ENCODE peak calls at places on chromosomes 1 and 21, in four cellular contexts. D is K562, B is A549, O is HCT116. S is an unnamed sample.
A peak's percentile ranks its signal among the peaks of the same experiment; 100 is the strongest.

GRCh38 chr1:15618685-15619525 is 1.6 kb downstream of the DDI2 start:
- DNase-seq in D (no peak), B (no peak), O (no peak), S (peak; percentile 52)

GRCh38 chr1:82086739-82087138 is 286.0 kb downstream of the ADGRL2 start:
- DNase-seq in O (no peak), B (no peak), D (no peak), S (no peak)

GRCh38 chr1:94993931-94994645 is 67.2 kb upstream of the CNN3 start:
- DNase-seq in O (no peak), B (no peak), D (no peak), S (no peak)

GRCh38 chr1:18725231-18725895 is 94.7 kb downstream of the PAX7 start:
- DNase-seq in D (no peak), B (no peak), O (no peak), S (no peak)

GRCh38 chr1:98176414-98176813 is 255.6 kb upstream of the DPYD start:
- DNase-seq in B (no peak), O (no peak), D (no peak), S (no peak)

GRCh38 chr1:47418681-47419272 is 2.7 kb downstream of the FOXE3 start:
- DNase-seq in D (no peak), O (no peak), B (no peak), S (no peak)

GRCh38 chr1:57468661-57469523 is 45.0 kb upstream of the DAB1 start:
- DNase-seq in B (no peak), O (no peak), D (no peak), S (no peak)

GRCh38 chr21:36923270-36923669 is 43.2 kb downstream of the HLCS start:
- DNase-seq in O (no peak), D (no peak), B (no peak), S (no peak)

GRCh38 chr1:206456577-206457375 is 13.5 kb upstream of the IKBKE start:
- DNase-seq in O (no peak), D (no peak), B (no peak), S (no peak)

GRCh38 chr21:46160563-46161179 is 5.3 kb upstream of the FTCD start:
- DNase-seq in O (no peak), D (no peak), B (peak; percentile 23), S (peak; percentile 50)

GRCh38 chr21:38242036-38242435 is 14.8 kb upstream of the KCNJ15 start:
- DNase-seq in B (no peak), O (no peak), D (no peak), S (no peak)

GRCh38 chr21:38247738-38248509 is 8.9 kb upstream of the KCNJ15 start:
- DNase-seq in D (no peak), B (no peak), O (no peak), S (no peak)

GRCh38 chr21:38243732-38244406 is 12.9 kb upstream of the KCNJ15 start:
- DNase-seq in D (no peak), O (no peak), B (no peak), S (no peak)

GRCh38 chr21:38244407-38244787 is 12.4 kb upstream of the KCNJ15 start:
- DNase-seq in O (no peak), D (no peak), B (no peak), S (no peak)

DNA sequence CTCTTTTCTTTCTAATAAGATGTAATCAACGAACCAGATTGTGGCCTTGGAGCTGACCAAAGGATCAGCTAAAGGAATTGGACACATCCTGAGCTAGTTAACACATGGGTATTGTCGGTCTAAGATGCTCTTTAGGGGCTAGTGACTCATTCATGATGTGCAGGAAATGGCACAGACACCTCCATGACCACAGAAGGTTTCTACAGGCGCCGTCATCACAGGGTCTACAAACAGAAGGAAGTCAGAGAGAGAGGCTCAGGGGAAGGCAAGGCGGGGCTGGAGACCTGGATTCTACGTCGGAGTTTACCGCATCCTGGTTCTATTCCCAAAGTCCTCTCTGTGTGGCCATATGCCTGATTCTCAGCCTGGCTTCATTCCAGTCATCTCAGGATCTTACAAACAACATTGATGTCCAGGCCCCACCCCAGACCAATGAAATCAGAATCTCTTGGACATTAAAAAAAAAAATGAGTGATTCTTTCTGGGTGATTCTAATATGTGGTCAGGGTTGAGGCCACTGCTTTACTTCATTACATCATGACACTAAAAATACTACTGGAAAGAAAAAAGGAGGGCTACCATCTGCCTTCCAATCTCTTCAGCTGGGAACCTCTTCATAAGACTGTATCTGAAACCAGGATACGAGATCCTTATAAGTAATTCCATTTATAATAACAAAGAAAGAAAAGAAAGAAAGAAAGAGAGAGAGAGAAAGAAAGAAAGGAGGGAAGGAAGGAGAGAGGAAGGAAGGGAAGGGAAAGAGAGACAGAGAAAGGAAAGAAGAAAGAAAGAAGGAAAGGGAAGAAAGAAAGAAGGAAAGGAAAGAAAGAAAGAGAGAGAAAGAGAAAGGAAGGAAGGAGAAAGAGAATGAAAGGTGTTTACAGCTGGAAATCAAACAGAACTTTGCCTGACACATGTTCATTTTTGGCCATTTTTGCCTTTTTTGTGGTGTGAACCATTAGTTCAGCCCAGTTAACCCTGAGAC is 11.6 kb upstream of the KCNJ15 start:
- DNase-seq in B (peak; percentile 8), O (no peak), D (no peak), S (peak; percentile 61)
- H3K4me3 ChIP-seq in B (no peak overlapping the region), O (no peak overlapping the region), D (no peak overlapping the region), S (no peak overlapping the region)

GRCh38 chr1:3019516-3020051 is 1.7 kb upstream of the ACTRT2 start:
- DNase-seq in O (no peak), D (no peak), B (no peak), S (no peak)

GRCh38 chr1:3020263-3020909 is 881 bp upstream of the ACTRT2 start:
- DNase-seq in O (no peak), B (no peak), D (no peak), S (no peak)

GRCh38 chr1:3021801-3022401 is 634 bp downstream of the ACTRT2 start:
- DNase-seq in B (no peak), D (no peak), O (no peak), S (no peak)

GRCh38 chr1:3022511-3022973 is 1.3 kb downstream of the ACTRT2 start:
- DNase-seq in D (no peak), O (no peak), B (no peak), S (no peak)

DNA sequence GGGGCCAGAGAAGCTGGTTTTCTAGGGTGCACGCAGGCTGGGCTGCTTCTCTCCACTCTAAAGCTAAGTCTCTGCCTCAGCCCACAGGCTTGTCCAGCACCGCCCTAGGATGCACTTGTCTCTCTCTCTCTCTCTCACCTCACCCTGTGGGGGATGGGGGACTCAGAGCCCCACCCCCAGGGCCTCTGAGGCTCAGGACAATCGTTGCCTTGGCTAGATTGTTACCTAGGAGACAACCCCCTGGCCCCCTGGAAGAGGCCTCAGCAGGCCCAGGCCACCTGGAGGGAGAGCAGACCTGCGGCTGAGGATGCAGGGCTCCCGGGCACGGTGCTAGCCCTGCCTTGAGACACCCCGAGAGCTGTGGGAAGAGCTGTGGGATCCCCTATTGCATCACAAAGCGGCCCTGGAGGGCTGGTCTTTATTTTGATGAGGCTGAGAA is at the start of gene ACTRT2:
- DNase-seq in D (no peak), B (no peak), O (no peak), S (no peak)
- TF ChIP-seq MAX in D (no peak), B (no peak), O (no peak), S (no peak)

GRCh38 chr1:154418062-154418897 is 13.1 kb downstream of the IL6R start:
- DNase-seq in D (no peak), O (peak; percentile 95), B (peak; percentile 82), S (no peak)

GRCh38 chr1:154420961-154421924 is 16.1 kb downstream of the IL6R start:
- DNase-seq in D (no peak), O (no peak), B (no peak), S (no peak)

GRCh38 chr1:154418898-154419619 is 13.9 kb downstream of the IL6R start:
- DNase-seq in O (no peak), B (no peak), D (no peak), S (no peak)

GRCh38 chr1:154420172-154420571 is 15.0 kb downstream of the IL6R start:
- DNase-seq in D (no peak), O (no peak), B (peak; percentile 80), S (peak; percentile 67)

DNA sequence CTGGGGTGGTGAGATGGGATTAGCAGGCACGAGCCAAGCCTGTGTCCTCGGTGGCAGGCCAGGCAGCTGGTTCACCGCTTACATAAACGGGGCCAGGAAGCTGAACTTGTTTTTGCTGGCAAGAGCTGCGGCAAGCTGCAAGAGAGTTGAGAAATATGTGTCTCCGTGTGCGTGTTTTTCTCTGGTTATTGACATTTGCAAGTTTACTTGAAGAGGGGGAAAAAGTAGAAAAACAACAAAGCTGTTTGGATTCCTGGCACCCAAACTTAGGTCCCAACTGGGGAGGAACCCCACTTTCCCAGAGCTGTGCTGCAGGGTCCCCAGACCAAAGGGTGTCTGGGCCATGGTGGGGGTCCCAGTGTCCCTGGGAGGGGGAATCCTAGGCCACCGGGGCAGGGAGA is 14.5 kb downstream of the IL6R start:
- DNase-seq in D (no peak), O (no peak), B (no peak), S (peak; percentile 81)
- H3K4me3 ChIP-seq in D (no peak overlapping the region), O (no peak overlapping the region), B (peak overlapping the region; percentile 27), S (no peak overlapping the region)

DNA sequence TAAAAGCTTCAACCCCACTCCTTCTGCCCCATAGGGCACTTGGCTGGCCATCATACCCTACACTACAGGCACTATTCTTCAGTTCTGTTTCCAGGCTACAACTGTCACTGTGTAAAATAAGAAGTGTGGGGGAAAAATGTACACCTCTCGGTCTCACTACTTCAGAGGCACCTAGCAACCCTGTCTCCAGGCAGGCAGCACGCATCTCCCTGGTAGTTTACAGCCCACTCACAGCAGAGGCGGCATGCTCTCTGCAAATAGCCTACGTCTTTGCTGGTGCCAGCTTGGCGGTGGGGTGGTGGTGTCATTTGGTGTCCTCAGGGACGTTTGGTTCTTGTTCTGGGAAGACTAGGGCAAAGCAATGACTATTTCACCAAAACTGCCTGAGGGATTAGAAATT is 48.2 kb upstream of the BTG3 start:
- DNase-seq in D (no peak), B (no peak), O (no peak), S (no peak)
- TF ChIP-seq MAX in D (no peak), B (no peak), O (no peak), S (no peak)

DNA sequence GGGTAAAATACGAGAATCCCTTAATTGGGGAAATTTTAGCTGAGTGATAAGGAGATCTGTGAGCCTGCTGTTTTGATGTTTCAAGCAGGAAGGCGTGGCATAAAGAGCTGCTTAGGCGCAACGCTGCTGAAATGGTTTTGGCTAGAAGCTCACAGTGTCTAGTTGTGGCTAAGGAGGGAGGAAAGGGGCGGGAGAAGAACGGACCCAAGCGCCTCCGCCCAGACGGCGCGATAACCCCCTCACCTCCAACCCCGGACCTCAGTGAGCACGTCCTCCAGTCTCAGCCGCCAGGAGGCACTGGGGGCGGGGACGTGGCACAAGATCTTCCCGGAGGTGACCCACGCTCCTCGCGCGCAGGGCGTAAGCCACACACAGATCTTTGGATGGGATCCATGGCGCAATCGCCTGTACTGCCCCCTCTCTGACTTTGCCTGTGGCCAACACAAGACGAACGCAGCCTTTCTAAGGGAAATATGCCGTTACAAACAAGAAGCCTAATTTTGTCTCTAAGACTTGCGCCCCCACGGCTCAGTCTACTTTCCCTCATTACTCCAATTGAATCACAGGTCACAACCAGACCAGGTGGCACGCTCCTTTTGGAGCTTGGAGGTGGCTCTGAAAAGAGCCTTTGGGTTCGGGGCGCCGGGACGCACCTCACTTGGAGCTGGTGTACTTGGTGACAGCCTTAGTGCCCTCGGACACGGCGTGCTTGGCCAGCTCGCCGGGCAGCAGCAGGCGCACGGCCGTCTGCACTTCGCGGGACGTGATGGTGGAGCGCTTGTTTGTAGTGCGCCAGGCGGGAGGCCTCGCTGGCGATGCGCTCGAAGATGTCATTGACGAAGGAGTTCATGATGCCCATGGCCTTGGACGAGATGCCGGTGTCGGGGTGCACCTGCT is 23.4 kb upstream of the RNF187 start:
- DNase-seq in B (peak; percentile 77), O (peak; percentile 18), D (peak; percentile 94), S (peak; percentile 84)
- H3K4me3 ChIP-seq in B (peak overlapping the region; percentile 38), O (peak overlapping the region; percentile 20), D (peak overlapping the region; percentile 26), S (peak overlapping the region; percentile 48)

S was measured in NB4.